ENCODE peak calls at places on chromosomes 12 and 14, in six cellular contexts. Y is mucosa of descending colon, L is HL-60, K is Caco-2, Q is AG10803, W is fibroblast of pulmonary artery. G is an unnamed sample.

GRCh38 chr12:96578526-96579125 is 89.2 kb downstream of the CFAP54 start:
- DNase-seq in Y (no peak), L (no peak), K (no peak), Q (peak; percentile 63), W (peak; percentile 77), G (peak; percentile 45)

GRCh38 chr12:53221203-53222076 is 10.6 kb downstream of the RARG start:
- DNase-seq in Y (peak; percentile 89), L (no peak), K (peak; percentile 87), Q (peak; percentile 56), W (peak; percentile 47), G (no peak)

GRCh38 chr12:117134059-117134458 is 34.8 kb upstream of the TESC start:
- DNase-seq in Y (no peak), L (peak; percentile 56), K (no peak), Q (peak; percentile 44), W (no peak), G (no peak)

GRCh38 chr12:67014642-67015041 is 254.5 kb upstream of the CAND1 start:
- DNase-seq in Y (no peak), L (no peak), K (no peak), Q (no peak), W (no peak), G (no peak)

GRCh38 chr14:63682727-63683593 is 41.3 kb upstream of the WDR89 start:
- DNase-seq in Y (no peak), L (no peak), K (no peak), Q (no peak), W (no peak), G (no peak)

GRCh38 chr12:3054374-3054773 is 22.8 kb upstream of the TSPAN9 start:
- DNase-seq in Y (no peak), L (no peak), K (no peak), Q (no peak), W (no peak), G (no peak)

GRCh38 chr12:59030415-59030814 is 110.1 kb upstream of the LRIG3 start:
- DNase-seq in Y (peak; percentile 73), L (no peak), K (no peak), Q (no peak), W (no peak), G (no peak)

GRCh38 chr12:116381744-116382455 is 104.4 kb upstream of the MED13L start:
- DNase-seq in Y (no peak), L (no peak), K (peak; percentile 68), Q (peak; percentile 98), W (peak; percentile 95), G (no peak)

GRCh38 chr14:101193845-101194355 is 290.4 kb upstream of the RTL1 start:
- DNase-seq in Y (no peak), L (no peak), K (no peak), Q (no peak), W (no peak), G (no peak)

GRCh38 chr12:104998423-104999346 is 12.6 kb downstream of the NOPCHAP1 start:
- DNase-seq in Y (peak; percentile 76), L (no peak), K (no peak), Q (no peak), W (no peak), G (no peak)

GRCh38 chr12:93870020-93870795 is 193.0 kb downstream of the CRADD start:
- DNase-seq in Y (no peak), L (no peak), K (no peak), Q (no peak), W (no peak), G (no peak)

GRCh38 chr12:13173537-13173936 is 23.0 kb upstream of the EMP1 start:
- DNase-seq in Y (no peak), L (no peak), K (no peak), Q (peak; percentile 96), W (peak; percentile 87), G (peak; percentile 76)

GRCh38 chr14:73153272-73153671 is 17.0 kb downstream of the PSEN1 start:
- DNase-seq in Y (no peak), L (no peak), K (no peak), Q (peak; percentile 72), W (peak; percentile 41), G (no peak)

GRCh38 chr12:20593611-20594010 is 101.5 kb upstream of the SLCO1C1 start:
- DNase-seq in Y (no peak), L (no peak), K (no peak), Q (no peak), W (no peak), G (no peak)

GRCh38 chr12:33654313-33654712 is 214.7 kb upstream of the SYT10 start:
- DNase-seq in Y (no peak), L (no peak), K (no peak), Q (no peak), W (no peak), G (no peak)

GRCh38 chr12:57744194-57744776 is 554 bp upstream of the TSPAN31 start:
- DNase-seq in Y (peak; percentile 84), L (peak; percentile 89), K (peak; percentile 84), Q (peak; percentile 82), W (peak; percentile 91), G (no peak)

GRCh38 chr14:103518416-103519042 is 4.1 kb downstream of the CKB start:
- DNase-seq in Y (peak; percentile 73), L (no peak), K (peak; percentile 78), Q (peak; percentile 39), W (peak; percentile 48), G (no peak)

GRCh38 chr12:3263282-3263681 is 186.1 kb downstream of the TSPAN9 start:
- DNase-seq in Y (no peak), L (no peak), K (no peak), Q (no peak), W (no peak), G (no peak)

GRCh38 chr14:95527392-95528002 is 7.4 kb upstream of the GLRX5 start:
- DNase-seq in Y (no peak), L (no peak), K (no peak), Q (peak; percentile 87), W (peak; percentile 84), G (no peak)

GRCh38 chr14:25394791-25395391 is 344.9 kb upstream of the STXBP6 start:
- DNase-seq in Y (no peak), L (no peak), K (no peak), Q (no peak), W (no peak), G (no peak)

GRCh38 chr12:1216560-1216959 is 225.5 kb downstream of the ERC1 start:
- DNase-seq in Y (no peak), L (no peak), K (no peak), Q (no peak), W (no peak), G (no peak)

GRCh38 chr14:51182166-51182565 is 57.9 kb upstream of the TMX1 start:
- DNase-seq in Y (no peak), L (no peak), K (no peak), Q (no peak), W (peak; percentile 71), G (no peak)

GRCh38 chr14:24921903-24922302 is 128.0 kb downstream of the STXBP6 start:
- DNase-seq in Y (no peak), L (no peak), K (no peak), Q (peak; percentile 51), W (peak; percentile 26), G (no peak)

GRCh38 chr14:105470812-105471771 is 3.5 kb upstream of the CRIP2 start:
- DNase-seq in Y (no peak), L (no peak), K (no peak), Q (no peak), W (no peak), G (no peak)
- TF ChIP-seq CTCF in Y (no peak), L (no peak), K (peak; percentile 36), Q (peak; percentile 1), W (no peak), G (no peak)

GRCh38 chr12:4312251-4312650 is 8.8 kb upstream of the TIGAR start:
- DNase-seq in Y (no peak), L (no peak), K (no peak), Q (no peak), W (no peak), G (no peak)

GRCh38 chr12:4308334-4308960 is 12.6 kb upstream of the TIGAR start:
- DNase-seq in Y (no peak), L (no peak), K (peak; percentile 85), Q (no peak), W (no peak), G (no peak)

GRCh38 chr12:4302881-4303280 is 18.1 kb upstream of the TIGAR start:
- DNase-seq in Y (no peak), L (no peak), K (peak; percentile 33), Q (no peak), W (no peak), G (no peak)

GRCh38 chr12:4303750-4304149 is 17.3 kb upstream of the TIGAR start:
- DNase-seq in Y (no peak), L (no peak), K (peak; percentile 13), Q (no peak), W (no peak), G (no peak)

DNA sequence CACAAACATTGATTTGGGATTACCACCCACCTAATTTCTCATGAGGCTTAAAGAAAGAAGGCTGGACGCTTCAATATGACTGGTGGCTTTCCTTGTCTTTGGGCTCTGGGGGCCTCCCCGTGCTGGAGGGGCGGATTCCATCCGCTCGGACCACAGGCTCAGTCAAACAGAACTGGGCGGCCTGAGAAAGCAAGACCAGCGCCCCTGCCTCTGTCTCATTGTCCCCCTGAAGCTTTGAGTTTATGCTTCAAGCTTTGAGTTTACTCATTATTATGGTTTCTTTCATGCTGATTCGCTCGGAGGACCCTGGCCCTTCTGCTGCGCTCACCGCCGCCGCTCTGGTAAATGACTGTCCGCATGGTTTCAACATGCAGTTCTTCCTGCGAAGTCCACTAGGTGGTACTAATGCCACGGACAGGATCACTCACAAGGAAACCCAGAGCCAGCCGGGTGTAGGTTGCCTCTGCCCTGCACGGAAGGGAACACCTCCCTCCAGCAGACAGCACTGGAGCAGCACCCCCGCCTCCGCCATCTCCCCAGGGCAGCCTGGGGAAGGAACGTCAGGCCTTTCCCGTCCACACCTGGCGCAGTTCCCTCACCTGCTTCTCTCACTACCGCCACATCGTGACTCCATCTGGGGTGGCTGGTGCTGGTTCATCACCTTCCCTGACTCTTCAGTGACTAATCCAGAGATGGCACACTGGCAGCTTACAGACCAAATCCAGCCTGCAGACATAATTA is 13.2 kb upstream of the TIGAR start:
- DNase-seq in Y (peak; percentile 82), L (no peak), K (peak; percentile 97), Q (peak; percentile 60), W (peak; percentile 82), G (no peak)
- H3K4me3 ChIP-seq in Y (no peak overlapping the region), L (no peak overlapping the region), K (peak overlapping the region; percentile 28), Q (no peak overlapping the region), W (no peak overlapping the region), G (no peak overlapping the region)

GRCh38 chr12:124307556-124307825 is 12.6 kb downstream of the RFLNA start:
- DNase-seq in Y (peak; percentile 19), L (no peak), K (no peak), Q (no peak), W (no peak), G (no peak)
- TF ChIP-seq CTCF in Y (no peak), L (no peak), K (no peak), Q (no peak), W (no peak), G (no peak)

GRCh38 chr14:99651953-99652746 is 7.2 kb downstream of the HHIPL1 start:
- DNase-seq in Y (no peak), L (no peak), K (no peak), Q (no peak), W (no peak), G (no peak)
- H3K4me3 ChIP-seq in Y (no peak overlapping the region), L (no peak overlapping the region), K (no peak overlapping the region), Q (no peak overlapping the region), W (no peak overlapping the region), G (no peak overlapping the region)

GRCh38 chr12:123126294-123127144 is 24.4 kb downstream of the PITPNM2 start:
- DNase-seq in Y (no peak), L (no peak), K (peak; percentile 75), Q (peak; percentile 99), W (peak; percentile 98), G (no peak)
- TF ChIP-seq CTCF in Y (no peak), L (no peak), K (no peak), Q (peak; percentile 55), W (peak; percentile 41), G (peak; percentile 7)